ENCODE peak calls at places on chromosomes 16 and 17, in nine cellular contexts. B, D, H, M, X, P, Q, L and A are unnamed samples.

GRCh38 chr16:5851583-5851982 is 754.0 kb upstream of the EEF2KMT start:
- DNase-seq in B (no peak), L (no peak), P (no peak), H (no peak), D (no peak), M (no peak), X (no peak), Q (no peak), A (no peak)

GRCh38 chr17:64087252-64088005 is 42.5 kb downstream of the ERN1 start:
- DNase-seq in Q (no peak), B (no peak), M (no peak), D (no peak), L (no peak), H (no peak), P (no peak), X (no peak), A (no peak)

GRCh38 chr16:29982560-29983419 is 9.1 kb downstream of the TAOK2 start:
- DNase-seq in M (no peak), P (no peak), X (no peak), B (no peak), H (no peak), Q (no peak), L (no peak), D (no peak), A (no peak)

GRCh38 chr17:7336240-7337175 is at the start of gene ACAP1:
- DNase-seq in L (no peak), B (no peak), D (peak), X (no peak), Q (no peak), M (peak), P (no peak), H (peak), A (no peak)

GRCh38 chr17:4607773-4608187 is 23.5 kb downstream of the SMTNL2 start:
- DNase-seq in B (peak), M (peak), L (peak), Q (peak), X (peak), P (peak), D (peak), H (no peak), A (peak)

GRCh38 chr16:19700319-19700781 is 17.7 kb downstream of the KNOP1 start:
- DNase-seq in D (no peak), B (no peak), M (peak), P (peak), L (peak), Q (no peak), H (no peak), X (peak), A (peak)

GRCh38 chr17:42221886-42222745 is 27.8 kb upstream of the GHDC start:
- DNase-seq in P (peak), M (no peak), B (peak), H (peak), Q (peak), X (peak), L (peak), D (peak), A (peak)

GRCh38 chr17:13495423-13495822 is 106.3 kb downstream of the HS3ST3A1 start:
- DNase-seq in P (no peak), H (no peak), M (no peak), B (no peak), L (no peak), X (no peak), D (no peak), Q (no peak), A (no peak)

GRCh38 chr16:442976-443375 is 17.5 kb downstream of the RAB11FIP3 start:
- DNase-seq in M (no peak), D (no peak), P (no peak), X (peak), Q (no peak), H (no peak), L (no peak), B (no peak), A (no peak)

GRCh38 chr17:69192754-69193153 is 35.9 kb downstream of the ABCA10 start:
- DNase-seq in D (no peak), M (no peak), Q (no peak), L (no peak), B (no peak), X (no peak), P (no peak), H (no peak), A (no peak)
- TF ChIP-seq CTCF in D (no peak), M (no peak), Q (no peak), L (no peak), B (no peak), X (no peak), P (no peak), H (no peak), A (no peak)

GRCh38 chr16:57064995-57065394 is 27.4 kb upstream of the CPNE2 start:
- DNase-seq in Q (no peak), H (no peak), D (no peak), B (no peak), X (no peak), L (no peak), M (no peak), P (no peak), A (no peak)

GRCh38 chr16:57060323-57061083 is 31.9 kb upstream of the CPNE2 start:
- DNase-seq in P (peak), Q (no peak), D (no peak), M (no peak), X (no peak), L (peak), H (no peak), B (no peak), A (no peak)

GRCh38 chr16:57062329-57062728 is 30.1 kb upstream of the CPNE2 start:
- DNase-seq in M (no peak), B (no peak), X (no peak), P (no peak), Q (no peak), D (no peak), L (no peak), H (no peak), A (no peak)

GRCh38 chr16:57058291-57058861 is 34.0 kb upstream of the CPNE2 start:
- DNase-seq in X (no peak), L (no peak), B (no peak), M (no peak), H (no peak), D (no peak), Q (no peak), P (no peak), A (no peak)

DNA sequence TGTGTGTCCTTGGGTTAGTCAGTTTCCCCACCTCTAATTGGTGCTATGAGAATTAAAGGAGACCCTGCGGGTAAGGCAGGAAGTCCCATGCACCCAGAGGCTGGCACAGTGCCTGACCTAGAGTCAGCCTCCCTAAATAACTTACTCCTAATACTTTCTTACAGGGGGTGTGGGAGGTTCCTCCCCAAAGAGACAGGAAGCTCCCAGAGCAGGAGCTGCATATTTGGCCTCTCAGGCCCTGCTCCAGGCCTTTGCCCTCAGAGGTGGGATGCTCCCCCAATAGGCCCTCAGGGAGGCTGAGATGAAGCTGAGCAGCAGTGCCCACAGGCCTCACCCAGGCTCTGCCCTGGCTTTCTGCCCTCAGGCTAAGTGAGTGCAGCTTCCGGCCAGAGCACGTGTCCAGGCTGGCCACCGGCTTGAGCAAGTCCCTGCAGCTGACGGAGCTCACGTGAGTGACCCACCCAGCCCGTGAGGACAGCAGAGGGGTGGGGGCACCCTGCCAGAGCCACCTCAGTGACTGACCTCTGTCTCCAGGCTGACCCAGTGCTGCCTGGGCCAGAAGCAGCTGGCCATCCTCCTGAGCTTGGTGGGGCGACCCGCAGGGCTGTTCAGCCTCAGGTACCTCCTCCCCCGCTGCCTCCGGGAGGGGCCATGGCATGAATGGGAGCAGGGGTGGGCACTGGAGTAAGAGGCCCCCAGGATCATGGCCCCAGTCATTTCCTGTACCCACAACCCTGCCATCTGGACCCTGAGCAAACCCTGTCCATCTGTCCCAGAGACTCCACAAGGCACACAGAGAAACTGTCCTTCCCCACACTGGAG is 31.1 kb upstream of the CPNE2 start:
- DNase-seq in X (peak), M (peak), B (peak), H (no peak), Q (peak), P (peak), L (peak), D (no peak), A (no peak)
- H3K4me3 ChIP-seq in X (no peak), M (no peak), B (peak), H (no peak), Q (no peak), P (no peak), L (no peak), D (no peak), A (no peak)

GRCh38 chr16:50354629-50355456 is 13.9 kb downstream of the BRD7 start:
- DNase-seq in P (peak), L (no peak), Q (no peak), H (no peak), D (no peak), X (peak), M (no peak), B (no peak), A (no peak)
- TF ChIP-seq CTCF in P (peak), L (peak), Q (peak), H (peak), D (peak), X (peak), M (peak), B (peak), A (peak)

DNA sequence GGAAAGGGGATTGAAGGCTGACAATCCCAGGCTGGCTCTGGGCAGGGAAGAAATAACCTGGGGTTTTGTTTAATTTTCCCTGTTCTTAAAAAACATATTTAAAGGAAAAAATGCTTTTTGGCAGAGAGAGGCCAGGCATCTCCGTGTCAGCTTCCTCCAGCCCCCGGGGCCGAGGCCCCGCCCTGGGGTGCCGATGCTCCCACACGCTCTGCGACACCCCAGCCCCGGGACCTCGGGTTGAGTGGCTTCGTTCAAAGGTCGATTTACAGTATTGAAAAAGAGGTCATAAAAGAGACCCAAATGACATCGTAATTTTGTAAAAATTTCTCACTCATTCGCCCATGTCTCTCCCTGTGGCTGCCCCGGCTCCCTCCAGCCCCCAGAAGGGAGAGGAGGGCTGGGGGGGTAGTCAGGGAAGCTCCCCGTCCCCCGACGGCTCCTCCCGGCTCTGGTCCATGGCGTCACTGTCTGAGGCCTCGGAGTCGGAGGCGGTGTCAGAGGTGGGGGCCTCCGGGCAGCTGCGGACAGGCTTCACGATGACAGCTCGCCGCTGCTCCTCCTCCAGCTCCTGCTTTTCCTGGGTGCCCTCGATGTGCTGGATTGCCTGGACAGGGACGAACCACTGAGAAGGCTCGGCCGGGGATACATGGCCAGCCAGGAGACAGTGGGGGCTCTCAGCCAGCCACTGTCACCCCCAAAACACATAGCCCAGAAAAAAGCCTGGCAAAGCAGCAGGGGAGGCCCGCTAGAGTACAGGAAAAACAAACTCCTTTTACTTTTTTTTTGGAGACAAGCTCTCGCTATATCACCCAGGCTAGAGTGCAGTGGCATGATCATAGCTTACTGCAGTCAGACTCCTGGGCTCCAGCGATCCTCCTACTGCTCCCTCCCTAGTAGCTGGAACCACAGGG is 14.9 kb downstream of the TFAP4 start:
- DNase-seq in L (no peak), B (peak), D (no peak), H (no peak), X (no peak), P (peak), M (peak), Q (no peak), A (no peak)
- H3K4me3 ChIP-seq in L (no peak), B (no peak), D (no peak), H (no peak), X (no peak), P (no peak), M (no peak), Q (peak), A (no peak)

GRCh38 chr17:81237591-81238489 is 1.0 kb downstream of the TEPSIN start:
- DNase-seq in D (no peak), Q (no peak), P (no peak), B (no peak), H (no peak), L (no peak), M (no peak), X (no peak), A (no peak)

GRCh38 chr17:81238490-81238814 is 403 bp downstream of the TEPSIN start:
- DNase-seq in L (no peak), M (no peak), P (no peak), B (no peak), H (no peak), D (no peak), X (no peak), Q (no peak), A (no peak)

GRCh38 chr17:81241203-81241602 is 2.1 kb downstream of the NDUFAF8 start:
- DNase-seq in B (no peak), M (no peak), X (no peak), H (no peak), D (no peak), Q (no peak), L (no peak), P (no peak), A (no peak)

GRCh38 chr17:81239714-81240555 is 817 bp downstream of the NDUFAF8 start:
- DNase-seq in M (no peak), L (peak), D (no peak), H (peak), X (no peak), P (no peak), B (no peak), Q (no peak), A (no peak)

GRCh38 chr17:81238815-81239713 is at the start of the genes NDUFAF8 and TEPSIN:
- DNase-seq in Q (peak), D (peak), H (peak), L (peak), X (peak), B (peak), P (peak), M (peak), A (peak)
- TF ChIP-seq CTCF in Q (no peak), D (no peak), H (no peak), L (no peak), X (no peak), B (no peak), P (no peak), M (no peak), A (no peak)